ENCODE peak calls at places on chromosomes 3 and 15, in four cellular contexts. One of them, this sample, is unnamed.

GRCh38 chr15:46956456-46956855 is 760.8 kb upstream of the SEMA6D start:
- DNase-seq in adrenal gland: no peak
- DNase-seq in breast epithelium: no peak
- DNase-seq in A673: no peak
- DNase-seq in this sample: peak; percentile 19

GRCh38 chr3:145448436-145448835 is 712.5 kb downstream of the PLOD2 start:
- DNase-seq in adrenal gland: no peak
- DNase-seq in breast epithelium: no peak
- DNase-seq in A673: no peak
- DNase-seq in this sample: no peak

GRCh38 chr3:184235381-184236032 is 6.1 kb downstream of the VWA5B2 start:
- DNase-seq in adrenal gland: no peak
- DNase-seq in breast epithelium: no peak
- DNase-seq in A673: no peak
- DNase-seq in this sample: no peak

GRCh38 chr3:23480324-23480704 is 277.2 kb downstream of the UBE2E2 start:
- DNase-seq in adrenal gland: no peak
- DNase-seq in breast epithelium: no peak
- DNase-seq in A673: no peak
- DNase-seq in this sample: no peak

GRCh38 chr3:190696777-190697501 is 165.6 kb downstream of the GMNC start:
- DNase-seq in adrenal gland: no peak
- DNase-seq in breast epithelium: no peak
- DNase-seq in A673: peak; percentile 87
- DNase-seq in this sample: no peak

GRCh38 chr3:136634821-136635220 is 117.4 kb downstream of the STAG1 start:
- DNase-seq in adrenal gland: no peak
- DNase-seq in breast epithelium: no peak
- DNase-seq in A673: no peak
- DNase-seq in this sample: no peak

GRCh38 chr3:127012091-127012490 is 29.2 kb downstream of the PLXNA1 start:
- DNase-seq in adrenal gland: no peak
- DNase-seq in breast epithelium: no peak
- DNase-seq in A673: no peak
- DNase-seq in this sample: no peak

GRCh38 chr15:35182841-35183479 is 97.9 kb upstream of the NANOGP8 start:
- DNase-seq in adrenal gland: no peak
- DNase-seq in breast epithelium: no peak
- DNase-seq in A673: peak; percentile 87
- DNase-seq in this sample: no peak

GRCh38 chr3:172244011-172244410 is 204.2 kb downstream of the GHSR start:
- DNase-seq in adrenal gland: no peak
- DNase-seq in breast epithelium: no peak
- DNase-seq in A673: no peak
- DNase-seq in this sample: no peak

GRCh38 chr3:181698263-181698944 is 13.3 kb upstream of the SOX2 start:
- DNase-seq in adrenal gland: no peak
- DNase-seq in breast epithelium: no peak
- DNase-seq in A673: no peak
- DNase-seq in this sample: no peak

GRCh38 chr15:70720228-70721016 is 42.9 kb downstream of the UACA start:
- DNase-seq in adrenal gland: no peak
- DNase-seq in breast epithelium: no peak
- DNase-seq in A673: no peak
- DNase-seq in this sample: no peak

GRCh38 chr3:17179381-17180205 is 294.8 kb downstream of the PLCL2 start:
- DNase-seq in adrenal gland: peak; percentile 59
- DNase-seq in breast epithelium: no peak
- DNase-seq in A673: peak; percentile 52
- DNase-seq in this sample: no peak

GRCh38 chr3:184656991-184657669 is 54.7 kb downstream of the MAGEF1 start:
- DNase-seq in adrenal gland: no peak
- DNase-seq in breast epithelium: peak; percentile 53
- DNase-seq in A673: no peak
- DNase-seq in this sample: no peak

GRCh38 chr15:57873564-57874209 is 167.2 kb downstream of the POLR2M start:
- DNase-seq in adrenal gland: no peak
- DNase-seq in breast epithelium: no peak
- DNase-seq in A673: peak; percentile 50
- DNase-seq in this sample: no peak

GRCh38 chr3:197555281-197556261 is at the start of gene BDH1:
- DNase-seq in adrenal gland: peak; percentile 69
- DNase-seq in breast epithelium: no peak
- DNase-seq in A673: peak; percentile 72
- DNase-seq in this sample: no peak

GRCh38 chr15:63403254-63403945 is 21.8 kb upstream of the CA12 start:
- DNase-seq in adrenal gland: no peak
- DNase-seq in breast epithelium: no peak
- DNase-seq in A673: no peak
- DNase-seq in this sample: no peak

GRCh38 chr3:47863391-47864128 is 60.6 kb downstream of the DHX30 start:
- DNase-seq in adrenal gland: no peak
- DNase-seq in breast epithelium: no peak
- DNase-seq in A673: no peak
- DNase-seq in this sample: no peak

GRCh38 chr15:33580526-33580925 is 269.8 kb downstream of the RYR3 start:
- DNase-seq in adrenal gland: no peak
- DNase-seq in breast epithelium: no peak
- DNase-seq in A673: no peak
- DNase-seq in this sample: no peak

GRCh38 chr3:124200336-124200901 is 208.5 kb upstream of the ROPN1 start:
- DNase-seq in adrenal gland: no peak
- DNase-seq in breast epithelium: no peak
- DNase-seq in A673: peak; percentile 3
- DNase-seq in this sample: no peak

GRCh38 chr3:9930804-9931418 is 2.7 kb upstream of the CRELD1 start:
- DNase-seq in adrenal gland: no peak
- DNase-seq in breast epithelium: no peak
- DNase-seq in A673: peak; percentile 22
- DNase-seq in this sample: no peak

GRCh38 chr15:80752204-80752603 is 27.0 kb upstream of the CEMIP start:
- DNase-seq in adrenal gland: no peak
- DNase-seq in breast epithelium: no peak
- DNase-seq in A673: no peak
- DNase-seq in this sample: no peak

GRCh38 chr3:187985636-187986035 is 168.3 kb upstream of the LPP start:
- DNase-seq in adrenal gland: no peak
- DNase-seq in breast epithelium: no peak
- DNase-seq in A673: no peak
- DNase-seq in this sample: no peak

GRCh38 chr15:100726426-100727190 is 124.2 kb downstream of the ASB7 start:
- DNase-seq in adrenal gland: peak; percentile 25
- DNase-seq in breast epithelium: no peak
- DNase-seq in A673: no peak
- DNase-seq in this sample: no peak

GRCh38 chr15:78243491-78243941 is 9.2 kb upstream of the ACSBG1 start:
- DNase-seq in adrenal gland: peak; percentile 79
- DNase-seq in breast epithelium: no peak
- DNase-seq in A673: no peak
- DNase-seq in this sample: peak; percentile 57

GRCh38 chr15:42078903-42079302 is 15.5 kb downstream of the PLA2G4D start:
- DNase-seq in adrenal gland: no peak
- DNase-seq in breast epithelium: no peak
- DNase-seq in A673: no peak
- DNase-seq in this sample: no peak

GRCh38 chr3:50138266-50139230 is 16.6 kb upstream of the SEMA3F start:
- DNase-seq in adrenal gland: no peak
- DNase-seq in breast epithelium: no peak
- DNase-seq in A673: peak; percentile 85
- DNase-seq in this sample: no peak

GRCh38 chr3:137191133-137191923 is 233.5 kb downstream of the IL20RB start:
- DNase-seq in adrenal gland: no peak
- DNase-seq in breast epithelium: no peak
- DNase-seq in A673: no peak
- DNase-seq in this sample: peak; percentile 32

GRCh38 chr15:100889359-100890058 is 9.9 kb downstream of the ALDH1A3 start:
- DNase-seq in adrenal gland: peak; percentile 65
- DNase-seq in breast epithelium: peak; percentile 80
- DNase-seq in A673: no peak
- DNase-seq in this sample: peak; percentile 57

GRCh38 chr3:190073264-190073663 is 47.4 kb downstream of the P3H2 start:
- DNase-seq in adrenal gland: no peak
- DNase-seq in breast epithelium: no peak
- DNase-seq in A673: no peak
- DNase-seq in this sample: no peak

GRCh38 chr3:45981321-45982038 is 14.1 kb downstream of the FYCO1 start:
- DNase-seq in adrenal gland: no peak
- DNase-seq in breast epithelium: no peak
- DNase-seq in A673: no peak
- DNase-seq in this sample: no peak
- H3K36me3 ChIP-seq in adrenal gland: no peaks in the 10 kb centered on the region
- H3K36me3 ChIP-seq in breast epithelium: no peaks in the 10 kb centered on the region
- H3K36me3 ChIP-seq in A673: peaks cover 4% of the 10 kb centered on the region
- H3K36me3 ChIP-seq in this sample: peaks cover 81% of the 10 kb centered on the region

GRCh38 chr3:129629011-129629410 is 22.5 kb upstream of the PLXND1 start:
- DNase-seq in adrenal gland: no peak
- DNase-seq in breast epithelium: no peak
- DNase-seq in A673: no peak
- DNase-seq in this sample: no peak

GRCh38 chr3:129625071-129625874 is 18.8 kb upstream of the PLXND1 start:
- DNase-seq in adrenal gland: peak; percentile 52
- DNase-seq in breast epithelium: peak; percentile 18
- DNase-seq in A673: peak; percentile 44
- DNase-seq in this sample: peak; percentile 23

GRCh38 chr3:129628169-129628522 is 21.7 kb upstream of the PLXND1 start:
- DNase-seq in adrenal gland: no peak
- DNase-seq in breast epithelium: no peak
- DNase-seq in A673: no peak
- DNase-seq in this sample: no peak

GRCh38 chr3:129627350-129628168 is 21.1 kb upstream of the PLXND1 start:
- DNase-seq in adrenal gland: peak; percentile 90
- DNase-seq in breast epithelium: peak; percentile 62
- DNase-seq in A673: peak; percentile 91
- DNase-seq in this sample: peak; percentile 66

DNA sequence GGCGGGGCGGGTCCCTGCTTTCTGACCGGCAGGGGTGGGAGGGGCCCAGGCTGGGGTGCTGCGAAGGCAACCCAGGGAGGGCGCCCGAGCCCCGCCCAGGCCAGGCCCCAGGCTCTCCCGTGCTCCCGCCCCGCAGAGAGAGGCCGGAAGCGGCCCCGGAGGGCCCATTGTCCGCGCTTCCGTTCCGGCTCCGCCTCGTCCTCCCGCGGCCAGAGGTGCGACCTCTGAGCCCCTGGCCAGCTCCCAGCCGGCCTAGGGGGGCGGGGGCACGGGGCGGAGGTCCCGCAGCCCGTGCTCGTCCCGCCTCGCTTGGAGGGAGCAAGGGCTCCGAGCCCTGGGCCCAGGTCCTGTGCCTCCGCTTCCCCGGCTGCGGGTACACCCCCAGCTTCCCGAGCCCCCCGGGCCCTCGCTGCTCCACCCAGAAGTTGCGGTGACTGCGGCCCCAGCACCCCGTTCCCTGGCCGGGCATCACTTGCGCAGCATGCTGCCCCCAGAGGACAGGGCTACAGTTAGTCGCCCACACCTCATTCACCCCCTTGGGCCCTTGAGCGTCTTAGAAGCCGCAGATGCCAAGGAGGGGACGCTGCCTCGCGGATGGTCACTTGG is 20.4 kb upstream of the PLXND1 start:
- DNase-seq in adrenal gland: peak; percentile 92
- DNase-seq in breast epithelium: peak; percentile 64
- DNase-seq in A673: peak; percentile 83
- DNase-seq in this sample: peak; percentile 97
- TF ChIP-seq CTCF in adrenal gland: no peak
- TF ChIP-seq CTCF in breast epithelium: peak; percentile 10
- TF ChIP-seq CTCF in A673: no peak
- TF ChIP-seq CTCF in this sample: peak; percentile 27

GRCh38 chr3:12985148-12985547 is 88.1 kb downstream of the IQSEC1 start:
- DNase-seq in adrenal gland: peak; percentile 85
- DNase-seq in breast epithelium: no peak
- DNase-seq in A673: no peak
- DNase-seq in this sample: no peak
- H3K4me1 ChIP-seq in adrenal gland: peaks cover 39% of the 10 kb centered on the region
- H3K4me1 ChIP-seq in breast epithelium: no peaks in the 10 kb centered on the region
- H3K4me1 ChIP-seq in A673: no peaks in the 10 kb centered on the region
- H3K4me1 ChIP-seq in this sample: peaks cover 76% of the 10 kb centered on the region

GRCh38 chr3:12906916-12907290 is 65.5 kb upstream of the RPL32 start:
- DNase-seq in adrenal gland: no peak
- DNase-seq in breast epithelium: no peak
- DNase-seq in A673: no peak
- DNase-seq in this sample: no peak
- H3K36me3 ChIP-seq in adrenal gland: no peaks in the 10 kb centered on the region
- H3K36me3 ChIP-seq in breast epithelium: peaks cover 17% of the 10 kb centered on the region
- H3K36me3 ChIP-seq in A673: no peaks in the 10 kb centered on the region
- H3K36me3 ChIP-seq in this sample: peaks cover 98% of the 10 kb centered on the region

GRCh38 chr3:38558864-38559263 is 62.7 kb downstream of the EXOG start:
- DNase-seq in adrenal gland: no peak
- DNase-seq in breast epithelium: no peak
- DNase-seq in A673: no peak
- DNase-seq in this sample: no peak

GRCh38 chr3:38561746-38562466 is 65.8 kb downstream of the EXOG start:
- DNase-seq in adrenal gland: no peak
- DNase-seq in breast epithelium: no peak
- DNase-seq in A673: no peak
- DNase-seq in this sample: no peak

GRCh38 chr3:38560996-38561717 is 65.0 kb downstream of the EXOG start:
- DNase-seq in adrenal gland: peak; percentile 7
- DNase-seq in breast epithelium: no peak
- DNase-seq in A673: no peak
- DNase-seq in this sample: no peak

GRCh38 chr3:38562467-38562925 is 66.4 kb downstream of the EXOG start:
- DNase-seq in adrenal gland: no peak
- DNase-seq in breast epithelium: no peak
- DNase-seq in A673: no peak
- DNase-seq in this sample: no peak

GRCh38 chr3:38560284-38560683 is 64.1 kb downstream of the EXOG start:
- DNase-seq in adrenal gland: peak; percentile 11
- DNase-seq in breast epithelium: no peak
- DNase-seq in A673: no peak
- DNase-seq in this sample: no peak
- TF ChIP-seq CTCF in adrenal gland: no peak
- TF ChIP-seq CTCF in breast epithelium: no peak
- TF ChIP-seq CTCF in A673: no peak
- TF ChIP-seq CTCF in this sample: peak; percentile 25

DNA sequence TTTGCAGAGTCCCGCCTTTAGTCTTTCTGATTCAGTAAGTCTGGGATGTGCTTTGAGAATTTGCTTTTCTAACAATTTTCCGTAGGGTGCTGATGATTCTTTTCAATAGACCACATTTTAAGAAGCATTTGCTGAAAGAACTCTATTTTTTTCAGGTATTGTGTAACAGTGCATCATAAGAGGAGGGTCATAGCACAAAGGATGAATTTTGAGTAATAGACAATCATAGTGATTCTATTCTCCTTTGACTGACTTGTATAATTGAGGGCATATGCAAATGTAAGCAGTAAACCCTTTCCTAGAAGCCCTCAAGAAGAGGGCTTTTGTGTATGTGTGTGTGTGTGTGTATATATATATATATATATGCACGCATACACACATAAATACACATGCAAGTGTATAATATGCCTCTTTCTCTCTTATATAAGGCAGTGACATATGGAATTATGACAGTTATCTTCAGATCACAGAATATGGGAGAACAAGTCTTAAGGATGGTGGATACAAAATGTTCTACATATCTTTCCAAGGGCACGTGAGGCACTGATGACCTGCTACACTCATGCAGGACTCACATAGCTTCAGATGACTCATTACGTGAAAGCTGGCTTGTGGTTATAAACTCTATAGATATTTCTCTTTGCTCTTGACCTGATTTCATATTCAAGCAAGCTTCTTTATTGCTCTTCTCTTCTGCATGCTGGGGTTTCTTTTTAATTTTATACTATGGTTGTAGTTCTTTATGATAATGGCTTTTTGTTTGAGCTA is 6.5 kb upstream of the PLSCR1 start:
- DNase-seq in adrenal gland: no peak
- DNase-seq in breast epithelium: no peak
- DNase-seq in A673: no peak
- DNase-seq in this sample: no peak
- H3K4me1 ChIP-seq in adrenal gland: no peaks in the 10 kb centered on the region
- H3K4me1 ChIP-seq in breast epithelium: no peaks in the 10 kb centered on the region
- H3K4me1 ChIP-seq in A673: no peaks in the 10 kb centered on the region
- H3K4me1 ChIP-seq in this sample: no peaks in the 10 kb centered on the region